ENCODE peak calls at places on chromosomes 4 and X, in four cellular contexts. T, U, J and Z are unnamed samples. For H3K4me1, the result is how much of the 10 kb centered on the place peaks cover.

GRCh38 chr4:177235026-177235425 is 74.6 kb upstream of the NEIL3 start:
- DNase-seq in T (peak), U (no peak), J (no peak), Z (no peak)

GRCh38 chr4:186554890-186555827 is at the start of gene MTNR1A:
- DNase-seq in T (no peak), U (no peak), J (no peak), Z (no peak)

GRCh38 chrX:15854080-15854655 is 445 bp downstream of the AP1S2 start:
- DNase-seq in T (no peak), U (no peak), J (peak), Z (no peak)

GRCh38 chrX:48611703-48612102 is 14.4 kb downstream of the WDR13 start:
- DNase-seq in T (no peak), U (no peak), J (peak), Z (no peak)

GRCh38 chr4:56433280-56433679 is 2.1 kb downstream of the PPAT start:
- DNase-seq in T (no peak), U (no peak), J (no peak), Z (no peak)

GRCh38 chr4:119162174-119162573 is 26.5 kb downstream of the MYOZ2 start:
- DNase-seq in T (no peak), U (no peak), J (no peak), Z (no peak)

GRCh38 chr4:966266-967112 is 6.9 kb downstream of the DGKQ start:
- DNase-seq in T (no peak), U (no peak), J (no peak), Z (no peak)

GRCh38 chrX:40012800-40013682 is 84.7 kb downstream of the BCOR start:
- DNase-seq in T (peak), U (no peak), J (peak), Z (no peak)

GRCh38 chrX:136261316-136261715 is 10.1 kb upstream of the MAP7D3 start:
- DNase-seq in T (peak), U (no peak), J (no peak), Z (no peak)

GRCh38 chr4:149164282-149164681 is 651.4 kb downstream of the IQCM start:
- DNase-seq in T (peak), U (no peak), J (no peak), Z (peak)

GRCh38 chr4:134708616-134709015 is 507.0 kb upstream of the PABPC4L start:
- DNase-seq in T (no peak), U (no peak), J (no peak), Z (no peak)

GRCh38 chr4:52658671-52659015 is 458 bp downstream of the USP46 start:
- DNase-seq in T (no peak), U (no peak), J (peak), Z (no peak)

GRCh38 chr4:27702710-27703431 is 842.2 kb downstream of the STIM2 start:
- DNase-seq in T (peak), U (no peak), J (peak), Z (peak)

GRCh38 chr4:179867300-179867878 is 2375.8 kb upstream of the TENM3 start:
- DNase-seq in T (peak), U (peak), J (peak), Z (peak)

GRCh38 chr4:93825551-93826216 is 2.9 kb upstream of the ATOH1 start:
- DNase-seq in T (no peak), U (no peak), J (no peak), Z (no peak)

GRCh38 chr4:56099378-56099786 is 150.6 kb downstream of the CEP135 start:
- DNase-seq in T (no peak), U (no peak), J (no peak), Z (no peak)

GRCh38 chrX:97498093-97498492 is 614.4 kb downstream of the RPA4 start:
- DNase-seq in T (no peak), U (no peak), J (no peak), Z (no peak)

GRCh38 chrX:20067709-20068315 is 48.9 kb downstream of the MAP7D2 start:
- DNase-seq in T (peak), U (no peak), J (peak), Z (no peak)

GRCh38 chrX:40147399-40148188 is 49.8 kb upstream of the BCOR start:
- DNase-seq in T (no peak), U (no peak), J (no peak), Z (peak)

GRCh38 chr4:57342406-57342805 is 232.2 kb upstream of the IGFBP7 start:
- DNase-seq in T (peak), U (no peak), J (no peak), Z (no peak)

GRCh38 chr4:182917182-182918043 is at the start of gene DCTD:
- DNase-seq in T (peak), U (no peak), J (peak), Z (peak)

DNA sequence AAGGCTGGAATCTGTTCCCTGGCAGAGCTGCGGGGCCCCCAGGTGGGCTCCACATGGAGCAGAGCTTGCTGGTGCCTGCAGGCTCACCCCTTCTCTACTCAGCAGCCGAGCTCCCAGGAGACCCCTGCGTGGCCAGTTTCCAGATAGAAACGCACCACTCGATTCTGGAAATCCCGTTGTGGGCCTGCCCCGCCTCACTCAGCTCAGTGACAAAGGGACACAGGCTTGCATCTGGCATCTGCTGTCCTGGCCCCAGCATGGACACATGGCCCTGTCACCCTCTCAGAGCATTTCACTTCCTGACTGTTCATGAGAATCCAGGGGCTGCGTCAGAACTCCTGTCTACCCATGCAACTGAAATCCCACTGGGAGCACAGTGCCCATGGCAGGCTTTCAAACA is 20.5 kb upstream of the C4orf50 start:
- DNase-seq in T (no peak), U (no peak), J (no peak), Z (no peak)
- TF ChIP-seq CHD1 in T (no peak), U (no peak), J (no peak), Z (no peak)

GRCh38 chr4:2417765-2418651 is at the start of gene ZFYVE28:
- DNase-seq in T (no peak), U (no peak), J (peak), Z (no peak)

GRCh38 chr4:2415213-2415612 is 3.2 kb downstream of the ZFYVE28 start:
- DNase-seq in T (no peak), U (no peak), J (no peak), Z (no peak)

GRCh38 chr4:2417196-2417764 is 1.2 kb downstream of the ZFYVE28 start:
- DNase-seq in T (no peak), U (no peak), J (no peak), Z (no peak)

GRCh38 chr4:2416564-2417195 is 1.8 kb downstream of the ZFYVE28 start:
- DNase-seq in T (no peak), U (no peak), J (peak), Z (peak)

DNA sequence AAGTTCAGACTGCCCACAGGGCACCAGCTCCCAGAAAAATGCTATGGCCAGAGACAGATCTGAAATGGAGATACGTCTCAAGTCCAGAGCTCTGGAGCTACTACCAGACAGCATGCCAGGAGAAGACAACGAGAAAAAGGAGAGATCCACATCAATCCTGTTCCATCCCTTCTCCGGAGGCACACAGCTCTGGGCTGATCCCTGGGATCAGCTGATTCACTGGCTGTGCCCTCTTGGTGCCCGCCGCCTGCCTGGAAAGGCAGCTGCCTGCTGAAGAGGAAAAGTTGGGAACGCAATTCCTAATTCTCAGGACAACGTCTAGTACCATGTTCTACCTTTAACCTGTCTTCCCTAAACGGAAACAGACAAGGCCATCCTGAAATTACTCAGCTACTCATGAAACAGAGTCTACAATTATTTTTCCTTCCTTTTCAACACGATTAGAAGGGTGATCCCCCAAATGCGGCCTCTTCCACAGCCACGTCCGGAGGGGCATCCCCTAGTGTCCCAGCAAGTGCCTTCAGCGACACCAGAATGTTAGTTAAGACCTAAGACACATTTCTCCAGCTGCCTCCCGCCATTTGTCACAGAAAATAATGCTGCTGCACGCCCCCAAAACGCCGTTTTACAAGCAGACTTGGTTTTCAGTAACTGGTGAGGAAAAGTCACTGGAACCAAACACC is 2.4 kb downstream of the ZFYVE28 start:
- DNase-seq in T (no peak), U (no peak), J (no peak), Z (no peak)
- H3K4me1 ChIP-seq in T (under half), U (under half), J (half or more), Z (under half)

GRCh38 chr4:151677193-151677592 is 83.6 kb downstream of the GATB start:
- DNase-seq in T (no peak), U (no peak), J (no peak), Z (no peak)

GRCh38 chr4:151678048-151678853 is 82.6 kb downstream of the GATB start:
- DNase-seq in T (no peak), U (no peak), J (no peak), Z (no peak)

GRCh38 chr4:151676301-151676700 is 84.5 kb downstream of the GATB start:
- DNase-seq in T (peak), U (no peak), J (no peak), Z (no peak)

GRCh38 chr4:151681085-151681484 is 79.7 kb downstream of the GATB start:
- DNase-seq in T (peak), U (no peak), J (no peak), Z (no peak)

DNA sequence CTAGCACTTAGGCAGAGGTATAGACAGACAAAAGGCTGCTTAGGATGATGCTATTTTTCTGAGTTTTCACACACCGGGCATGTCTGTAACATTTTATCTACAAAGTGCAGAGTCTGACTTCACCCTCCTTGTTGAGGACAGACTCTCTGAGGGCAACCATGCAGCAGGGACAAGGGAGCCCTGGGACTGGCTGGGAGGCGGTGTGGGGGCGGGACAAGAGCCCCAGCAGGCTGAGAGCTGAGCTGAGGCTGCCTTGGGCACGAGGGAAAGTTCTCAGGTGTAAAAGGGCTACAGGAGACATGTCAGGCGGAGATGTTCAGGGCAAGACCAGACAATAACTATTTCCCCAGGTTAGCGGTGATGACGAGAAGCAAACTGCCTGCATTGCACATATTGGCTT is 81.6 kb downstream of the GATB start:
- DNase-seq in T (no peak), U (no peak), J (no peak), Z (no peak)
- TF ChIP-seq CHD1 in T (no peak), U (no peak), J (no peak), Z (no peak)

GRCh38 chr4:41142946-41143720 is 71.2 kb downstream of the APBB2 start:
- DNase-seq in T (peak), U (no peak), J (no peak), Z (no peak)

GRCh38 chr4:41143721-41144379 is 70.5 kb downstream of the APBB2 start:
- DNase-seq in T (no peak), U (no peak), J (no peak), Z (no peak)

GRCh38 chr4:41140410-41140809 is 73.9 kb downstream of the APBB2 start:
- DNase-seq in T (no peak), U (no peak), J (no peak), Z (no peak)

GRCh38 chr4:41142356-41142755 is 72.0 kb downstream of the APBB2 start:
- DNase-seq in T (no peak), U (no peak), J (no peak), Z (no peak)

GRCh38 chr4:41141910-41142309 is 72.4 kb downstream of the APBB2 start:
- DNase-seq in T (peak), U (no peak), J (no peak), Z (no peak)
- H3K4me1 ChIP-seq in T (under half), U (under half), J (under half), Z (under half)